ENCODE peak calls at places on chromosomes 11 and 22, in six cellular contexts. Q, W, D, I, O and R are unnamed samples.

GRCh38 chr11:57781529-57781943 is 19.9 kb downstream of the CTNND1 start:
- DNase-seq in O (peak; percentile 51), I (peak; percentile 92), D (peak; percentile 41), Q (peak; percentile 47), W (peak; percentile 60), R (no peak)

GRCh38 chr22:38758276-38758945 is 2.6 kb upstream of the SUN2 start:
- DNase-seq in W (peak; percentile 20), I (no peak), Q (no peak), O (no peak), D (no peak), R (no peak)

GRCh38 chr22:31683181-31684105 is 21.4 kb upstream of the PISD start:
- DNase-seq in W (no peak), I (no peak), D (no peak), O (no peak), Q (no peak), R (peak; percentile 15)

GRCh38 chr11:60130496-60130895 is 42.0 kb downstream of the MS4A2 start:
- DNase-seq in D (peak; percentile 8), Q (peak; percentile 69), O (peak; percentile 3), W (peak; percentile 84), I (peak; percentile 84), R (no peak)

GRCh38 chr11:94315664-94316063 is 11.3 kb downstream of the IZUMO1R start:
- DNase-seq in W (no peak), Q (no peak), I (no peak), D (no peak), O (peak; percentile 44), R (peak; percentile 21)

GRCh38 chr11:17846852-17847453 is 112.4 kb downstream of the KCNC1 start:
- DNase-seq in W (peak; percentile 35), Q (peak; percentile 29), D (peak; percentile 27), O (peak; percentile 26), I (peak; percentile 34), R (no peak)

GRCh38 chr11:73308003-73308962 is at the start of gene ARHGEF17:
- DNase-seq in O (peak; percentile 75), Q (peak; percentile 93), I (peak; percentile 88), W (no peak), D (peak; percentile 87), R (peak; percentile 76)

GRCh38 chr11:129277216-129277838 is 85.2 kb upstream of the ARHGAP32 start:
- DNase-seq in I (no peak), W (no peak), O (no peak), Q (no peak), D (no peak), R (no peak)

GRCh38 chr22:22404598-22405284 is 103.8 kb downstream of the ZNF280B start:
- DNase-seq in W (no peak), I (no peak), D (no peak), O (no peak), Q (no peak), R (no peak)

GRCh38 chr11:3090096-3090901 is 33.1 kb upstream of the CARS1 start:
- DNase-seq in Q (no peak), I (no peak), W (no peak), D (no peak), O (no peak), R (no peak)

GRCh38 chr11:59224419-59224928 is 11.7 kb upstream of the MPEG1 start:
- DNase-seq in I (no peak), D (peak; percentile 39), O (peak; percentile 80), W (no peak), Q (no peak), R (peak; percentile 45)

GRCh38 chr11:124536520-124536919 is 6.9 kb downstream of the OR8B12 start:
- DNase-seq in Q (peak; percentile 50), O (peak; percentile 92), D (peak; percentile 36), W (peak; percentile 40), I (peak; percentile 85), R (peak; percentile 25)

GRCh38 chr11:44727373-44728084 is 767 bp downstream of the TSPAN18 start:
- DNase-seq in W (peak; percentile 77), I (peak; percentile 89), O (peak; percentile 75), D (peak; percentile 87), Q (peak; percentile 94), R (peak; percentile 70)

GRCh38 chr22:23175817-23176644 is 4.3 kb upstream of the BCR start:
- DNase-seq in Q (no peak), O (no peak), I (no peak), D (no peak), W (peak; percentile 77), R (no peak)

GRCh38 chr11:19742595-19743292 is 30.1 kb downstream of the NAV2 start:
- DNase-seq in Q (peak; percentile 83), I (peak; percentile 81), W (peak; percentile 71), D (peak; percentile 80), O (peak; percentile 86), R (peak; percentile 75)

GRCh38 chr11:106585061-106585460 is 433.2 kb downstream of the GUCY1A2 start:
- DNase-seq in O (peak; percentile 53), Q (peak; percentile 59), W (no peak), D (no peak), I (peak; percentile 63), R (peak; percentile 54)
- TF ChIP-seq CTCF in O (peak; percentile 44), Q (peak; percentile 64), W (no peak), D (no peak), I (peak; percentile 63), R (peak; percentile 65)

DNA sequence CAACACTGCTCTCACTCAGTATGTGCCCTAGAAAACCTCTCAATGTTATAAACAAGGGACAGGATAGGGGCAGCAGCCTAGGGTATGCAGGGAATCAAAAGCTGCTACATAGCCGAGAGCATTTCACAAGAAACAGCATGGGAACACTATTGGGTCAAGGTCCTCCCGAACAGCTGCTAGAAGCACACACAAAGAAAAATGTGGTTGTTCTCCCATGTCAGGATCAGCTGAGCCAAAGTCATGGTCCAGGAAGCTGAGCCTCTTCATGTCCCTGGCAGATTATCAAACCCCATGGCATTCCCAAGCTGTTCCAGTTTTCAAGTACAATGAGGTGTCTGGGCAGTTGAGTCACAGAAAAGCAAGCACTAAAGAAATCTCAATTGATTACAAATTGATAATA is 21.0 kb upstream of the GDPD4 start:
- DNase-seq in Q (no peak), W (no peak), I (no peak), D (peak; percentile 5), O (peak; percentile 64), R (peak; percentile 94)
- H3K4me3 ChIP-seq in Q (no peak overlapping the region), W (no peak overlapping the region), I (no peak overlapping the region), D (no peak overlapping the region), O (no peak overlapping the region), R (no peak overlapping the region)

GRCh38 chr11:121337078-121337477 is 44.5 kb downstream of the SC5D start:
- DNase-seq in O (no peak), W (no peak), I (no peak), Q (no peak), D (no peak), R (no peak)

GRCh38 chr11:121336279-121336947 is 43.8 kb downstream of the SC5D start:
- DNase-seq in I (no peak), D (no peak), W (no peak), O (no peak), Q (no peak), R (no peak)

GRCh38 chr11:121338536-121338935 is 46.0 kb downstream of the SC5D start:
- DNase-seq in D (no peak), O (no peak), I (no peak), Q (no peak), W (no peak), R (no peak)

GRCh38 chr11:121337740-121338272 is 45.2 kb downstream of the SC5D start:
- DNase-seq in Q (no peak), W (no peak), D (no peak), O (no peak), I (no peak), R (no peak)

DNA sequence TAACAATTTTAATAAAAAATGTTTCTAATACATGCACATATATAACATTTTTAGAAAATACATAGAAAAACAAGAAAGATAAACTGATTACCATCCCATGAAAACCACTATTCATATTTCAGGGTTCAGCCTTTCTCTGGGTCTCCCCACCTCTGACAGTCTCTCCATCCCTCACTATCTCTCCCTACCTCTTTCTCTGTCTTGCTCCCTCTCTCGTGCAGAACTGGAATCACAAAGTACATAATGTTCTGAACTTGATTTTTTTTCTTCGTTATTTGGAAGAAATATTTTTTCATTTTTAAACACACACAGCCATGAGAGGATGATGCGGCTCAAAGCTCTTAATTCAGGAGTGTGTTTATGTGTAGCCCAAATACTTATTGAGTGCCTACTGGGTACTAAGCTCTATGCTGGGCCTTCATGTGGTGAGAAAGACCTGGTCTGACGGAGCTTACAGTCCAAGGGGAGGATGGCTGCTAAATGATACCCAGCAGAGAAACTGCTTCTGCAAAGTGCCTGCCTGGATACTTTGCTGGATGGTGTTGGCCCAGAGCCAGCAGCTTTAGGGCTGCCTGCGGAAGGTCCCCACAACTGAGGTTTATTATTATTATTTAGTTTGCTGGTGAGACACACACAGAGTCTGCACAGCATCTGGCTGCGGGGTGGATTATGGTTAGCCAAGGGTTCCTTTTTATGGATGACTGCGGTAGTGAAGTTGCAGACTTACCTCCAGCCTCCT is 42.6 kb downstream of the SC5D start:
- DNase-seq in Q (no peak), O (peak; percentile 2), W (peak; percentile 3), I (no peak), D (no peak), R (peak; percentile 3)
- TF ChIP-seq CTCF in Q (no peak), O (peak; percentile 12), W (no peak), I (peak; percentile 11), D (peak; percentile 13), R (peak; percentile 28)

GRCh38 chr22:29408925-29409324 is 20.6 kb upstream of the AP1B1 start:
- DNase-seq in D (no peak), O (no peak), I (no peak), W (no peak), Q (no peak), R (no peak)
- H3K4me3 ChIP-seq in D (no peak overlapping the region), O (no peak overlapping the region), I (no peak overlapping the region), W (no peak overlapping the region), Q (no peak overlapping the region), R (no peak overlapping the region)

DNA sequence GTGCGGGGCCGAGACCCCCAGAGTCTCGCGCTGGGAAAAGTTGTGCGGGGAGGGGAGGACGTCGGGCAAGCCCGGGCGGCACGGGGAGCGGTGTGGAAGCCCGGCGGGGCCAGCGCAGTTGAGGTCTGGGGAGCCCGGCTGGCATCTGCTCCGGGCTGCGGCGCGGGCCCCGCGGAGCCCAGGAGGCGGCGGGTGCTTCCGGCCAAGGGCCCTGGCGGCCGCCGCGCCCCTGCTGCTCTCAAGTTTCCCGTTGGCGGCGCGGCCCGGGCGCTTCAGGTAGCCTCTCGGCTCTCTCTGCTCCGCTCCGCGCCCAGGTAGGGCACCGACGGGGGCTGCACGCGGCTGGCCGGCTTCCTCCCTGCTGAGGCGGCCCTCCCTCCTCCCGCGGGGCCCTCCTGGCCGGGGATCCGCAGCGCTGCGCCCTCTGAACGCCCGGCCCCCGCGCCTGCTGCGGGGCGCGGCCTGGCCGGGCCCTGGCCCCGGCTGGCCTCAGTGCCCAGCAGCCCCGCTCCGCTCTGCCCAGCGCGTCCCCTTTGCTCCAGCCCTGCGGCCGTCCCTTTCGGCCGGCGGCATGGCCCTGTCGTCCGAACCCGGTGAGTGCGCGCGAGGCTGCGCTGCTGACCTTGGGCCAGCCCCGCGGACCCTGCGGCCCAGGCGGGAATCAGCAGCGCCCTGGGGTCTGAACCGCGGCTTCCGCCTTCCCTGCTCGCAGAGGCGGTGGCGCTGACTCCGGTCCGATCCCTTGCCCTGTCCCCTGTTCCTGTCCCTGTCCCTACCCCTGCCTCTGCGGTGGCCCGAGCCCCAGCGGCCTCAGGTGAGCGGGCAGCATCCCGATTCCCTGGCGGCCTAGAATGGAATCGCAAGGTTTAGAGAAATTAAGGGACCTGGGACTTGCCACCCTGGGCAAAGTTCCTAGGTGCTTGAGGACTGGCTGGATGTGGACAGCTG is 4.3 kb upstream of the AMPD3 start:
- DNase-seq in W (no peak), Q (peak; percentile 72), I (peak; percentile 90), O (peak; percentile 26), D (peak; percentile 20), R (peak; percentile 25)
- TF ChIP-seq CTCF in W (no peak), Q (peak; percentile 64), I (peak; percentile 73), O (peak; percentile 43), D (peak; percentile 8), R (peak; percentile 44)